ENCODE peak calls at places on chromosomes 7 and 10, in nine cellular contexts. K is left ventricle myocardium inferior; Y is MCF 10A; P is hypothalamus; A is HCEC 1CT; J is hepatocyte; R is C1 segment of cervical spinal cord; L is glutamatergic neuron; O is stimulated activated CD4-positive, alpha-beta T cell treated with anti-CD3 and anti-CD28 coated beads, Interleukin-2, amount 100 ng/mL, for 48 hours. N is an unnamed sample.

GRCh38 chr7:105130580-105130979 is 116.6 kb downstream of the KMT2E start:
- DNase-seq in K (no peak), Y (no peak), P (no peak), A (no peak), J (no peak), R (no peak), L (no peak), O (no peak), N (no peak)

GRCh38 chr10:86667421-86668181 is 710 bp upstream of the LDB3 start:
- DNase-seq in K (peak; percentile 75), Y (no peak), P (peak; percentile 66), A (no peak), J (no peak), R (no peak), L (no peak), O (no peak), N (no peak)

GRCh38 chr7:80680159-80680903 is 41.9 kb downstream of the CD36 start:
- DNase-seq in K (no peak), Y (no peak), P (no peak), A (no peak), J (no peak), R (no peak), L (no peak), O (no peak), N (no peak)

GRCh38 chr7:24756989-24757798 is at the start of gene GSDME:
- DNase-seq in K (peak; percentile 68), Y (peak; percentile 71), P (peak; percentile 70), A (peak; percentile 68), J (peak; percentile 90), R (peak; percentile 54), L (peak; percentile 68), O (no peak), N (peak; percentile 93)

GRCh38 chr7:81691199-81691821 is 78.5 kb downstream of the HGF start:
- DNase-seq in K (no peak), Y (no peak), P (no peak), A (peak; percentile 60), J (no peak), R (no peak), L (no peak), O (no peak), N (no peak)

GRCh38 chr7:51619880-51620279 is 303.3 kb upstream of the COBL start:
- DNase-seq in K (no peak), Y (no peak), P (no peak), A (no peak), J (no peak), R (no peak), L (no peak), O (no peak), N (no peak)

GRCh38 chr10:78457804-78458483 is 424.3 kb downstream of the RPS24 start:
- DNase-seq in K (no peak), Y (no peak), P (no peak), A (no peak), J (no peak), R (no peak), L (no peak), O (no peak), N (peak; percentile 69)

GRCh38 chr7:71868797-71869196 is 543.3 kb downstream of the CALN1 start:
- DNase-seq in K (no peak), Y (no peak), P (no peak), A (peak; percentile 35), J (no peak), R (no peak), L (no peak), O (no peak), N (peak; percentile 54)

GRCh38 chr10:103761075-103761920 is 94.1 kb downstream of the SH3PXD2A start:
- DNase-seq in K (no peak), Y (no peak), P (no peak), A (no peak), J (no peak), R (no peak), L (no peak), O (no peak), N (no peak)

GRCh38 chr10:133180915-133181639 is 21.1 kb downstream of the KNDC1 start:
- DNase-seq in K (no peak), Y (no peak), P (no peak), A (no peak), J (no peak), R (no peak), L (peak; percentile 16), O (no peak), N (no peak)

GRCh38 chr10:7318836-7319235 is 92.0 kb downstream of the SFMBT2 start:
- DNase-seq in K (no peak), Y (no peak), P (no peak), A (no peak), J (no peak), R (no peak), L (no peak), O (no peak), N (no peak)

GRCh38 chr10:44922826-44923545 is 11.8 kb downstream of the TMEM72 start:
- DNase-seq in K (no peak), Y (no peak), P (no peak), A (no peak), J (no peak), R (no peak), L (no peak), O (no peak), N (no peak)

GRCh38 chr7:45564485-45564884 is 9.7 kb upstream of the ADCY1 start:
- DNase-seq in K (no peak), Y (no peak), P (no peak), A (no peak), J (no peak), R (no peak), L (peak; percentile 28), O (no peak), N (no peak)

GRCh38 chr10:11210211-11210922 is 192.7 kb downstream of the CELF2 start:
- DNase-seq in K (no peak), Y (no peak), P (no peak), A (no peak), J (no peak), R (no peak), L (no peak), O (no peak), N (no peak)

GRCh38 chr10:78301891-78302738 is 268.5 kb downstream of the RPS24 start:
- DNase-seq in K (no peak), Y (no peak), P (peak; percentile 25), A (no peak), J (peak; percentile 30), R (no peak), L (no peak), O (no peak), N (no peak)

GRCh38 chr10:10528563-10528910 is 489.1 kb upstream of the CELF2 start:
- DNase-seq in K (no peak), Y (no peak), P (no peak), A (peak; percentile 47), J (no peak), R (no peak), L (no peak), O (no peak), N (no peak)

GRCh38 chr7:80916770-80917681 is 1.8 kb downstream of the SEMA3C start:
- DNase-seq in K (no peak), Y (peak; percentile 66), P (no peak), A (peak; percentile 88), J (peak; percentile 28), R (no peak), L (no peak), O (no peak), N (peak; percentile 47)

GRCh38 chr7:29243777-29244655 is 49.4 kb downstream of the CHN2 start:
- DNase-seq in K (no peak), Y (no peak), P (no peak), A (no peak), J (no peak), R (no peak), L (no peak), O (peak; percentile 30), N (no peak)

GRCh38 chr7:105800442-105800841 is 76.0 kb downstream of the ATXN7L1 start:
- DNase-seq in K (no peak), Y (no peak), P (no peak), A (peak; percentile 15), J (no peak), R (no peak), L (no peak), O (no peak), N (peak; percentile 62)

GRCh38 chr7:131173148-131173890 is 154.4 kb upstream of the MKLN1 start:
- DNase-seq in K (no peak), Y (peak; percentile 20), P (no peak), A (peak; percentile 94), J (no peak), R (no peak), L (no peak), O (no peak), N (no peak)

GRCh38 chr7:16982640-16983103 is 100.9 kb upstream of the AGR3 start:
- DNase-seq in K (no peak), Y (peak; percentile 57), P (no peak), A (peak; percentile 55), J (peak; percentile 57), R (no peak), L (no peak), O (no peak), N (peak; percentile 34)

GRCh38 chr7:95794917-95795515 is 22.7 kb downstream of the DYNC1I1 start:
- DNase-seq in K (no peak), Y (peak; percentile 53), P (no peak), A (peak; percentile 15), J (peak; percentile 31), R (no peak), L (no peak), O (no peak), N (peak; percentile 17)

GRCh38 chr7:151225948-151226510 is 976 bp downstream of the ABCF2 start:
- DNase-seq in K (no peak), Y (peak; percentile 61), P (no peak), A (no peak), J (no peak), R (no peak), L (no peak), O (no peak), N (no peak)

GRCh38 chr7:5677538-5678294 is 103.7 kb downstream of the RNF216 start:
- DNase-seq in K (peak; percentile 73), Y (peak; percentile 76), P (peak; percentile 47), A (peak; percentile 76), J (peak; percentile 62), R (no peak), L (peak; percentile 75), O (no peak), N (peak; percentile 81)

N was measured in GM03348.